ENCODE peak calls at places on chromosomes 11 and 22, in four cellular contexts. O is NCI-H1436; C is activated CD4-positive, alpha-beta T cell treated with anti-CD3 and anti-CD28 coated beads, Interleukin-2, amount 50 U/mL, for 24 hours; Y is kidney glomerular epithelial cell. K is an unnamed sample.
A peak's percentile ranks its signal among the peaks of the same experiment; 100 is the strongest.

GRCh38 chr11:81026008-81026407 is 1585.2 kb upstream of the TENM4 start:
- DNase-seq in O (no peak), C (no peak), Y (no peak), K (no peak)

GRCh38 chr11:121140369-121140768 is 39.3 kb downstream of the TECTA start:
- DNase-seq in O (no peak), C (no peak), Y (no peak), K (no peak)

GRCh38 chr22:49570032-49570848 is 257.4 kb downstream of the BRD1 start:
- DNase-seq in O (no peak), C (no peak), Y (no peak), K (no peak)

GRCh38 chr11:117900144-117900651 is 23.7 kb upstream of the FXYD6 start:
- DNase-seq in O (no peak), C (no peak), Y (no peak), K (no peak)

GRCh38 chr11:104365676-104366075 is 201.7 kb upstream of the PDGFD start:
- DNase-seq in O (no peak), C (no peak), Y (no peak), K (no peak)

GRCh38 chr22:43969021-43969878 is 14.0 kb downstream of the SAMM50 start:
- DNase-seq in O (no peak), C (no peak), Y (no peak), K (no peak)

GRCh38 chr11:122170815-122171475 is 54.9 kb upstream of the BLID start:
- DNase-seq in O (no peak), C (no peak), Y (peak; percentile 73), K (no peak)

GRCh38 chr22:17199131-17199731 is 20.0 kb downstream of the ADA2 start:
- DNase-seq in O (no peak), C (no peak), Y (no peak), K (no peak)

GRCh38 chr11:61544466-61544865 is 35.9 kb downstream of the LRRC10B start:
- DNase-seq in O (no peak), C (no peak), Y (no peak), K (no peak)

GRCh38 chr11:26626346-26626745 is 54.3 kb upstream of the MUC15 start:
- DNase-seq in O (no peak), C (no peak), Y (no peak), K (no peak)

GRCh38 chr11:75949023-75949672 is 134.1 kb downstream of the UVRAG start:
- DNase-seq in O (no peak), C (no peak), Y (no peak), K (no peak)

GRCh38 chr11:119684361-119685072 is 44.5 kb downstream of the NECTIN1 start:
- DNase-seq in O (no peak), C (no peak), Y (peak; percentile 67), K (no peak)

K was measured in nucleus accumbens.